ENCODE peak calls at places on chromosome 22, in six cellular contexts. L, S, V, W, K and H are unnamed samples.

GRCh38 chr22:48742556-48743343 is 1084.9 kb downstream of the BRD1 start:
- DNase-seq in L (no peak), S (peak; percentile 39), V (no peak), W (no peak), K (no peak), H (no peak)

GRCh38 chr22:44505796-44506354 is 7.8 kb upstream of the RTL6 start:
- DNase-seq in L (no peak), S (no peak), V (no peak), W (no peak), K (no peak), H (no peak)

GRCh38 chr22:46300491-46300890 is 3.8 kb downstream of the GTSE1 start:
- DNase-seq in L (no peak), S (no peak), V (no peak), W (no peak), K (no peak), H (no peak)

GRCh38 chr22:50206599-50206998 is 5.8 kb downstream of the SELENOO start:
- DNase-seq in L (peak; percentile 26), S (peak; percentile 76), V (peak; percentile 84), W (peak; percentile 82), K (peak; percentile 80), H (no peak)

GRCh38 chr22:46180370-46181137 is 30.2 kb downstream of the PPARA start:
- DNase-seq in L (no peak), S (no peak), V (no peak), W (peak; percentile 40), K (peak; percentile 24), H (no peak)

GRCh38 chr22:27561301-27561820 is 240.2 kb downstream of the MN1 start:
- DNase-seq in L (no peak), S (no peak), V (no peak), W (peak; percentile 12), K (no peak), H (no peak)

GRCh38 chr22:45290410-45290936 is 5.7 kb downstream of the UPK3A start:
- DNase-seq in L (peak; percentile 83), S (no peak), V (peak; percentile 63), W (peak; percentile 65), K (peak; percentile 83), H (no peak)

GRCh38 chr22:28332410-28332809 is 347.2 kb downstream of the TTC28 start:
- DNase-seq in L (peak; percentile 28), S (no peak), V (no peak), W (no peak), K (no peak), H (no peak)

GRCh38 chr22:44804327-44804726 is 52.0 kb downstream of the ARHGAP8 start:
- DNase-seq in L (no peak), S (no peak), V (no peak), W (no peak), K (no peak), H (no peak)

GRCh38 chr22:45684169-45684568 is 12.5 kb downstream of the ATXN10 start:
- DNase-seq in L (peak; percentile 46), S (no peak), V (no peak), W (no peak), K (no peak), H (no peak)

GRCh38 chr22:29744902-29745301 is 21.9 kb downstream of the ZMAT5 start:
- DNase-seq in L (peak; percentile 70), S (no peak), V (no peak), W (no peak), K (peak; percentile 7), H (no peak)

GRCh38 chr22:48539261-48539660 is 1288.4 kb downstream of the BRD1 start:
- DNase-seq in L (no peak), S (no peak), V (no peak), W (no peak), K (no peak), H (no peak)

GRCh38 chr22:31036671-31037550 is 44.2 kb upstream of the SMTN start:
- DNase-seq in L (peak; percentile 53), S (no peak), V (no peak), W (no peak), K (peak; percentile 50), H (no peak)

GRCh38 chr22:31818481-31819392 is 64.9 kb downstream of the DEPDC5 start:
- DNase-seq in L (peak; percentile 48), S (no peak), V (no peak), W (peak; percentile 14), K (no peak), H (no peak)

GRCh38 chr22:18024276-18024939 is at the start of gene MICAL3:
- DNase-seq in L (peak; percentile 64), S (peak; percentile 74), V (peak; percentile 39), W (peak; percentile 43), K (peak; percentile 66), H (peak; percentile 54)

GRCh38 chr22:48240165-48240934 is 1477.9 kb downstream of the TBC1D22A start:
- DNase-seq in L (no peak), S (no peak), V (no peak), W (peak; percentile 84), K (no peak), H (peak; percentile 71)

GRCh38 chr22:35258144-35258988 is 1.1 kb downstream of the HMGXB4 start:
- DNase-seq in L (peak; percentile 11), S (peak; percentile 52), V (peak; percentile 46), W (peak; percentile 84), K (peak; percentile 51), H (peak; percentile 49)

GRCh38 chr22:19386248-19386647 is 45.3 kb downstream of the HIRA start:
- DNase-seq in L (no peak), S (no peak), V (no peak), W (no peak), K (no peak), H (no peak)
- H4K8ac ChIP-seq in L (no peak overlapping the region), S (no peak overlapping the region), V (no peak overlapping the region), W (no peak overlapping the region), K (no peak overlapping the region), H (no peak overlapping the region)

GRCh38 chr22:39181778-39182177 is 29.3 kb upstream of the CBX7 start:
- DNase-seq in L (no peak), S (no peak), V (no peak), W (no peak), K (no peak), H (no peak)
- H2BK15ac ChIP-seq in L (no peak overlapping the region), S (no peak overlapping the region), V (no peak overlapping the region), W (no peak overlapping the region), K (no peak overlapping the region), H (peak overlapping the region; percentile 87)

GRCh38 chr22:38397189-38398097 is 57.6 kb downstream of the KCNJ4 start:
- DNase-seq in L (no peak), S (peak; percentile 85), V (peak; percentile 90), W (peak; percentile 99), K (peak; percentile 37), H (peak; percentile 51)
- H3K18ac ChIP-seq in L (no peak overlapping the region), S (no peak overlapping the region), V (peak overlapping the region; percentile 50), W (peak overlapping the region; percentile 100), K (peak overlapping the region; percentile 54), H (peak overlapping the region; percentile 97)

DNA sequence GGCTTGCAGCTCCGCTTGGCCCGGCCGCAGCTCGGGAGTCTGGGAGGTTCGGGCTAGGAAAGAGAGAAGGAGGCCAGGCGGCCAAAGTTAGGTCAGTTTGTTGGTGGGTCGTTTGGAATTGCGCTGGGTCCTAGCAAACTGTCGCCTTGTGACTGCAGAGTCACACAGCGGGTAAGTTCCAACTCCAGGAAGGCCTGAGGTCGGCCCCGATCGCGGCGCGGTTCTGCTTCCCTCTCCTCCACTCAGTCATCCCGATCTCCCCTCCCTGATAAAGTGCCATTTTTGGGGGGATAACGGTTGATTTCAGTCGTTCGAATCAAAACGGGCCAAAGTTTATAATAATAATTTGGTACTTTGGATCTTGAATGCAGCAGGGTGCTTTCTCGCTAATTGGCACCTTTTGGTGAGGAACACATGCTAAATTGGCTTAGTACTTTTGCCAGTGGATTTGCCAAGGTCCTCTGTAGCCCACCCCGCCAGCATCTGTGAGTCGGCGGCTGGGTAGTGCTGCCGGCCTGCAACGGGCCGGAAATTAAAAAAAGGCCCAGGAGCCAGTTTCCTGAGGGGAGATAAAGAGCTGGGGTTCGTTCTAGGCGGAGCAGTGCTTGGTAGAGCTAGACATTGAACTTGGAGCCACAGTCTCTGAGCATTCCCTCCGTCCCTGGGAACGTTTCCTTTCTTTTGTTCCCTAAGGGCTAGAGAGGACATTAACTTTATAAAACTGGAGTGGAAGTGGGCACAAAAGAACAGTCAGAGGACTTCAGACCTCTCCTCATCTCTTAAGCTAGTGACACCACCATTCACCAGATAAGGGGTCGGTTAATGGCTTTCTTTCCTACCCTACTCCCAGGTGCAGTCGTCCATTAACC is 927 bp downstream of the UBE2L3 start:
- DNase-seq in L (peak; percentile 24), S (no peak), V (no peak), W (peak; percentile 80), K (peak; percentile 51), H (no peak)
- H4K8ac ChIP-seq in L (peak overlapping the region; percentile 81), S (peak overlapping the region; percentile 100), V (no peak overlapping the region), W (no peak overlapping the region), K (no peak overlapping the region), H (no peak overlapping the region)

GRCh38 chr22:37663521-37664140 is 5.1 kb downstream of the PDXP start:
- DNase-seq in L (peak; percentile 80), S (no peak), V (no peak), W (no peak), K (no peak), H (no peak)
- H2BK15ac ChIP-seq in L (no peak overlapping the region), S (no peak overlapping the region), V (no peak overlapping the region), W (no peak overlapping the region), K (no peak overlapping the region), H (no peak overlapping the region)

DNA sequence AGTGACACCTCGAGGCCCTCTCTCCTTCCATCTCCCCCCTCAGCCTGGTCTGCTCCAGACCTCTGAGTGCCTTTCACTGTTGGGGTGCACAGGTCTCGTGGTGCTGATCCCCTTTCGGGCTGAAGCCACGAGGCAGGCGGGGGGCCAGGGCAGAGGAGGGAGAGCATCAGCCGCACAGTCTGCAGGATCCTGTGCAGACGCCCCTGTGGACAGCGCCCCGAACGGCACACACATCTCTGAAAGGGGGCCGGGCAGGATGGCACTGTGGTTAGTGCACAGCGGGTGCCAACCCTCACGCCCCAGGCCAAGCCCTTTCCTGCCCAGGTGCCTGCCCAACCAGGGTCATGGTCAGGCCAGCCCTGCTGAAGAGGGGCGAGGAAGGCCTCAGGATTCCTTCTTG is 56.7 kb downstream of the CACNA1I start:
- DNase-seq in L (no peak), S (no peak), V (no peak), W (no peak), K (no peak), H (no peak)
- H3K18ac ChIP-seq in L (no peak overlapping the region), S (no peak overlapping the region), V (no peak overlapping the region), W (no peak overlapping the region), K (no peak overlapping the region), H (peak overlapping the region; percentile 69)

GRCh38 chr22:23176645-23177027 is 3.7 kb upstream of the BCR start:
- DNase-seq in L (no peak), S (no peak), V (no peak), W (no peak), K (no peak), H (no peak)

GRCh38 chr22:23175817-23176644 is 4.3 kb upstream of the BCR start:
- DNase-seq in L (no peak), S (no peak), V (no peak), W (peak; percentile 26), K (no peak), H (no peak)

GRCh38 chr22:23178512-23179254 is 1.6 kb upstream of the BCR start:
- DNase-seq in L (peak; percentile 38), S (peak; percentile 90), V (peak; percentile 79), W (peak; percentile 70), K (peak; percentile 58), H (no peak)

GRCh38 chr22:23179381-23180294 is 671 bp upstream of the BCR start:
- DNase-seq in L (no peak), S (no peak), V (no peak), W (peak; percentile 26), K (no peak), H (no peak)

GRCh38 chr22:23177197-23177596 is 3.1 kb upstream of the BCR start:
- DNase-seq in L (no peak), S (no peak), V (no peak), W (no peak), K (no peak), H (no peak)
- H4K8ac ChIP-seq in L (no peak overlapping the region), S (no peak overlapping the region), V (no peak overlapping the region), W (no peak overlapping the region), K (no peak overlapping the region), H (no peak overlapping the region)